ENCODE peak calls at places on chromosomes 5 and 9, in eight cellular contexts. B is activated CD8-positive, alpha-beta T cell treated with anti-CD3 and anti-CD28 coated beads for 36 hours; X is type B pancreatic cell; K is stomach; D is endodermal cell; Z is glutamatergic neuron; T is body of pancreas; W is upper lobe of right lung. N is an unnamed sample.
A peak's percentile ranks its signal among the peaks of the same experiment; 100 is the strongest.

GRCh38 chr5:150624334-150625163 is 15.9 kb upstream of the SYNPO start:
- DNase-seq in B (peak; percentile 27), X (no peak), K (no peak), D (peak; percentile 83), Z (peak; percentile 61), T (no peak), W (no peak), N (peak; percentile 86)

GRCh38 chr9:75239176-75239575 is 150.9 kb downstream of the OSTF1 start:
- DNase-seq in B (no peak), X (no peak), K (peak; percentile 55), D (no peak), Z (no peak), T (peak; percentile 56), W (peak; percentile 74), N (no peak)

GRCh38 chr5:2746642-2747041 is 4.8 kb downstream of the IRX2 start:
- DNase-seq in B (no peak), X (no peak), K (no peak), D (peak; percentile 35), Z (no peak), T (no peak), W (no peak), N (no peak)

GRCh38 chr5:115558388-115558956 is 13.9 kb upstream of the FEM1C start:
- DNase-seq in B (no peak), X (no peak), K (peak; percentile 77), D (no peak), Z (no peak), T (peak; percentile 69), W (no peak), N (no peak)

GRCh38 chr5:169164481-169164925 is 136.4 kb downstream of the SLIT3 start:
- DNase-seq in B (no peak), X (no peak), K (peak; percentile 74), D (peak; percentile 85), Z (no peak), T (no peak), W (no peak), N (no peak)

GRCh38 chr9:133463864-133464615 is 4.3 kb downstream of the CACFD1 start:
- DNase-seq in B (no peak), X (no peak), K (no peak), D (no peak), Z (no peak), T (no peak), W (peak; percentile 90), N (no peak)

GRCh38 chr5:88515881-88516819 is 247.5 kb upstream of the TMEM161B start:
- DNase-seq in B (no peak), X (no peak), K (no peak), D (no peak), Z (no peak), T (no peak), W (no peak), N (no peak)

GRCh38 chr9:79431019-79431679 is 140.6 kb upstream of the TLE4 start:
- DNase-seq in B (no peak), X (no peak), K (no peak), D (no peak), Z (no peak), T (no peak), W (no peak), N (no peak)

GRCh38 chr9:133113928-133114351 is 7.1 kb downstream of the RALGDS start:
- DNase-seq in B (peak; percentile 40), X (no peak), K (no peak), D (no peak), Z (peak; percentile 78), T (no peak), W (peak; percentile 76), N (no peak)

GRCh38 chr5:178383919-178384814 is 151.6 kb upstream of the PHYKPL start:
- DNase-seq in B (no peak), X (no peak), K (no peak), D (peak; percentile 72), Z (peak; percentile 14), T (no peak), W (no peak), N (no peak)

GRCh38 chr5:98735806-98736507 is 37.5 kb upstream of the RGMB start:
- DNase-seq in B (no peak), X (no peak), K (no peak), D (no peak), Z (no peak), T (no peak), W (no peak), N (no peak)

GRCh38 chr5:151298063-151298462 is 5.5 kb downstream of the SLC36A3 start:
- DNase-seq in B (no peak), X (no peak), K (no peak), D (peak; percentile 64), Z (peak; percentile 36), T (peak; percentile 22), W (no peak), N (no peak)

GRCh38 chr5:6236170-6236793 is 142.1 kb downstream of the MED10 start:
- DNase-seq in B (no peak), X (no peak), K (no peak), D (no peak), Z (no peak), T (no peak), W (no peak), N (no peak)

GRCh38 chr5:53109041-53109435 is 519 bp downstream of the MOCS2 start:
- DNase-seq in B (no peak), X (no peak), K (no peak), D (no peak), Z (no peak), T (no peak), W (no peak), N (no peak)

GRCh38 chr9:70470050-70471015 is 55.9 kb upstream of the KLF9 start:
- DNase-seq in B (no peak), X (no peak), K (peak; percentile 73), D (no peak), Z (no peak), T (peak; percentile 84), W (no peak), N (no peak)

GRCh38 chr5:104400941-104401340 is 838.4 kb upstream of the NUDT12 start:
- DNase-seq in B (no peak), X (no peak), K (no peak), D (no peak), Z (peak; percentile 59), T (no peak), W (no peak), N (no peak)

GRCh38 chr9:84146893-84147705 is 166.5 kb downstream of the RMI1 start:
- DNase-seq in B (no peak), X (no peak), K (no peak), D (no peak), Z (no peak), T (no peak), W (no peak), N (no peak)

GRCh38 chr9:18333157-18333556 is 140.8 kb upstream of the ADAMTSL1 start:
- DNase-seq in B (no peak), X (no peak), K (no peak), D (peak; percentile 73), Z (no peak), T (no peak), W (no peak), N (no peak)

GRCh38 chr5:61649231-61649630 is 317.2 kb downstream of the ZSWIM6 start:
- DNase-seq in B (no peak), X (no peak), K (no peak), D (no peak), Z (no peak), T (no peak), W (no peak), N (no peak)

GRCh38 chr5:61651202-61651601 is 319.1 kb downstream of the ZSWIM6 start:
- DNase-seq in B (no peak), X (no peak), K (no peak), D (no peak), Z (no peak), T (no peak), W (no peak), N (no peak)

GRCh38 chr5:61653802-61654580 is 321.9 kb downstream of the ZSWIM6 start:
- DNase-seq in B (no peak), X (no peak), K (no peak), D (no peak), Z (no peak), T (no peak), W (no peak), N (no peak)

GRCh38 chr5:61649971-61650370 is 317.9 kb downstream of the ZSWIM6 start:
- DNase-seq in B (no peak), X (no peak), K (no peak), D (no peak), Z (no peak), T (no peak), W (no peak), N (no peak)

GRCh38 chr5:61652916-61653315 is 320.9 kb downstream of the ZSWIM6 start:
- DNase-seq in B (no peak), X (no peak), K (no peak), D (no peak), Z (no peak), T (no peak), W (no peak), N (no peak)
- TF ChIP-seq CTCF in B (no peak), X (no peak), K (no peak), D (no peak), Z (no peak), T (no peak), W (no peak), N (no peak)

GRCh38 chr9:2824564-2824963 is 19.3 kb downstream of the PUM3 start:
- DNase-seq in B (peak; percentile 21), X (no peak), K (no peak), D (peak; percentile 88), Z (peak; percentile 64), T (peak; percentile 43), W (no peak), N (no peak)
- TF ChIP-seq CTCF in B (no peak), X (peak; percentile 63), K (no peak), D (peak; percentile 78), Z (peak; percentile 17), T (peak; percentile 53), W (peak; percentile 11), N (no peak)

DNA sequence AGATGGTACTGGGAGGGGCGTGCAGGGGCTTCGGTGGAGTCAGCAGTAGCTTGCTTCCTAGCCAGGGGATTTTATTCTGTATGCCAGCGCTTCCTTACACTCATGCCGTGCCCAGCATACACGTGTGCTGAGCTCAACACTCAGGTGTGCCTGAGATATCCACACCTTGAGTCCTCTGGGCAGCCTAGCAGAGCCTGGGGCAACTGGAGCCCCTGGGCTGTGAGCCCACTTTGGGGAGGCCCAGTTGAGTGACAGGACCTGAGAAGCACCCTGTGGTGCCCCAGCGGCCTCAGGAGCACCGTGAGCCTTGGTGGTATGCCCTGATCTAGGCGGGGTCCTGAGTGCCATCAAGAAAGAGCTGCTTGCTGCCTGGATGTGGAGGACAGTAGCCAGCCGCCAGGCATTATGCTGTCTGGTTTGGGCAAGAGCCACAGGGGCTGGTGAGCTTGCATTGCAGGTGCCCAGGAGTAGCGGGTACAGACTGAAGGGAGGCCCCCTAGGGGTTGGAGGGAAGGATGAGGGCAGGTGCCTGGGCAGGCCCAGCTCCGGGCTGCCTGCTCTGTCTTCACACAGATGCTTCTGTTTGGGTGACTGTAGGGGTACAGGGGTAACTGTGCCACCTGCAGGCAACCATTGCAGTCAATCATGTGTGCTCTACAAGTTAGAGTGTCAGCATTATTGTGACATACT is 42.9 kb downstream of the BNIP1 start:
- DNase-seq in B (peak; percentile 37), X (no peak), K (no peak), D (peak; percentile 63), Z (no peak), T (no peak), W (no peak), N (no peak)
- TF ChIP-seq CTCF in B (no peak), X (peak; percentile 19), K (no peak), D (peak; percentile 64), Z (no peak), T (peak; percentile 13), W (no peak), N (no peak)

DNA sequence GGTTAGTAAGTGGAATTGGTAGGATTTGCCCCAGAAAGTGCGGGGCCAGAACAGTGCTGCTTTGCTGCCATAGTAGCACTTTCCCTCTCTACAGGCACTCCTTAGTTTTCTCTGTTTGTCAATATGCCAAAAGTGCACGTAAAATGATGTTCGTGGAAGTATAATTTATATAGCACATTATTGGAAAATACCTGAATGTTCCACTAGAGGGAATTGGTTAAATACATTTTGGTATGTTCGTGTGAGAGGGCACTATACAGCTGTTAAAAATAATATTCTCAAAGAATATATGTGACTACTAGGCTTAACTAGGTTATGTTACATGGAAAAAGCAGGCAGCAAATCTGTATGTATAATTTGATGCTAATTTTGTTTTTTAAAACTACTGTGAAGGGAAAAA is 184.0 kb upstream of the GDNF start:
- DNase-seq in B (no peak), X (no peak), K (no peak), D (no peak), Z (no peak), T (no peak), W (no peak), N (no peak)
- TF ChIP-seq CTCF in B (no peak), X (peak; percentile 60), K (no peak), D (peak; percentile 54), Z (peak; percentile 63), T (no peak), W (peak; percentile 25), N (no peak)